ENCODE peak calls at places on chromosomes 3 and 15, in four cellular contexts. U, O, A and Y are unnamed samples.

GRCh38 chr3:96813820-96814580 is 394 bp upstream of the EPHA6 start:
- DNase-seq in A (peak; percentile 49), U (peak; percentile 7), O (peak; percentile 33), Y (no peak)

GRCh38 chr15:77568960-77569646 is 63.6 kb downstream of the LINGO1 start:
- DNase-seq in A (no peak), U (no peak), O (no peak), Y (no peak)

GRCh38 chr3:38454884-38455638 is 1.4 kb downstream of the ACVR2B start:
- DNase-seq in U (peak; percentile 44), O (peak; percentile 66), A (peak; percentile 40), Y (peak; percentile 24)

GRCh38 chr3:148021400-148021799 is 612.2 kb downstream of the ZIC1 start:
- DNase-seq in U (no peak), O (no peak), A (no peak), Y (no peak)

GRCh38 chr3:16912400-16913263 is 27.9 kb downstream of the PLCL2 start:
- DNase-seq in A (no peak), U (peak; percentile 38), O (no peak), Y (no peak)

GRCh38 chr3:159128628-159129027 is 326.8 kb downstream of the MFSD1 start:
- DNase-seq in A (no peak), U (no peak), O (no peak), Y (no peak)

GRCh38 chr3:29581311-29581710 is 300.4 kb downstream of the RBMS3 start:
- DNase-seq in A (no peak), O (no peak), U (no peak), Y (no peak)

GRCh38 chr3:169454823-169455222 is 208.7 kb downstream of the MECOM start:
- DNase-seq in O (no peak), A (no peak), U (no peak), Y (no peak)

GRCh38 chr15:45728641-45729040 is 93.8 kb downstream of the SQOR start:
- DNase-seq in A (no peak), U (no peak), O (no peak), Y (no peak)

GRCh38 chr3:42651248-42652091 is 2.0 kb upstream of the ZBTB47 start:
- DNase-seq in U (no peak), O (no peak), A (peak; percentile 62), Y (no peak)

GRCh38 chr3:107345968-107346367 is 31.3 kb upstream of the CCDC54 start:
- DNase-seq in O (no peak), U (no peak), A (no peak), Y (no peak)

GRCh38 chr3:115092220-115092791 is 54.8 kb downstream of the ZBTB20 start:
- DNase-seq in O (peak; percentile 75), U (peak; percentile 14), A (no peak), Y (peak; percentile 48)

GRCh38 chr15:34609658-34610057 is 26.2 kb upstream of the GOLGA8B start:
- DNase-seq in O (peak; percentile 36), A (no peak), U (no peak), Y (no peak)

GRCh38 chr15:70099966-70100494 is 2.3 kb upstream of the TLE3 start:
- DNase-seq in A (no peak), O (peak; percentile 47), U (peak; percentile 28), Y (no peak)

GRCh38 chr3:173857154-173857553 is 459.6 kb downstream of the NLGN1 start:
- DNase-seq in A (no peak), O (no peak), U (no peak), Y (no peak)

GRCh38 chr3:109640146-109640652 is 302.9 kb upstream of the DPPA4 start:
- DNase-seq in A (no peak), U (no peak), O (no peak), Y (no peak)

GRCh38 chr3:149581681-149582349 is 76.0 kb downstream of the WWTR1 start:
- DNase-seq in O (no peak), U (no peak), A (peak; percentile 18), Y (no peak)

GRCh38 chr15:41510728-41511127 is 2.9 kb downstream of the LTK start:
- DNase-seq in A (no peak), U (no peak), O (no peak), Y (no peak)

GRCh38 chr3:32315441-32315840 is 76.2 kb upstream of the CMTM7 start:
- DNase-seq in O (no peak), U (no peak), A (no peak), Y (no peak)

GRCh38 chr15:92394327-92395175 is 870 bp downstream of the ST8SIA2 start:
- DNase-seq in O (no peak), U (no peak), A (no peak), Y (no peak)

GRCh38 chr3:99825239-99825638 is 7.6 kb downstream of the CMSS1 start:
- DNase-seq in U (no peak), A (no peak), O (no peak), Y (no peak)